ENCODE peak calls at places on chromosomes 7 and 10, in six cellular contexts. One of them, this sample, is unnamed.

GRCh38 chr10:117007080-117007479 is 2.1 kb upstream of the SHTN1 start:
- DNase-seq in ACHN: peak; percentile 69
- DNase-seq in A549: peak; percentile 61
- DNase-seq in ELR: peak; percentile 84
- DNase-seq in stimulated activated CD4-positive, alpha-beta T cell treated with anti-CD3 and anti-CD28 coated beads, Interleukin-2, amount 100 ng/mL, for 48 hours: no peak
- DNase-seq in foreskin fibroblast: peak; percentile 76
- DNase-seq in this sample: peak; percentile 51

GRCh38 chr7:70446448-70447143 is 685.3 kb upstream of the GALNT17 start:
- DNase-seq in ACHN: no peak
- DNase-seq in A549: no peak
- DNase-seq in ELR: no peak
- DNase-seq in stimulated activated CD4-positive, alpha-beta T cell treated with anti-CD3 and anti-CD28 coated beads, Interleukin-2, amount 100 ng/mL, for 48 hours: no peak
- DNase-seq in foreskin fibroblast: no peak
- DNase-seq in this sample: no peak

GRCh38 chr10:100341953-100342626 is 4.9 kb upstream of the SCD start:
- DNase-seq in ACHN: peak; percentile 71
- DNase-seq in A549: peak; percentile 82
- DNase-seq in ELR: peak; percentile 73
- DNase-seq in stimulated activated CD4-positive, alpha-beta T cell treated with anti-CD3 and anti-CD28 coated beads, Interleukin-2, amount 100 ng/mL, for 48 hours: peak; percentile 34
- DNase-seq in foreskin fibroblast: peak; percentile 76
- DNase-seq in this sample: peak; percentile 80

GRCh38 chr7:145169908-145170307 is 334.1 kb upstream of the TPK1 start:
- DNase-seq in ACHN: peak; percentile 29
- DNase-seq in A549: peak; percentile 1
- DNase-seq in ELR: no peak
- DNase-seq in stimulated activated CD4-positive, alpha-beta T cell treated with anti-CD3 and anti-CD28 coated beads, Interleukin-2, amount 100 ng/mL, for 48 hours: no peak
- DNase-seq in foreskin fibroblast: no peak
- DNase-seq in this sample: no peak

GRCh38 chr10:17599089-17599488 is 18.1 kb downstream of the HACD1 start:
- DNase-seq in ACHN: peak; percentile 28
- DNase-seq in A549: peak; percentile 40
- DNase-seq in ELR: peak; percentile 53
- DNase-seq in stimulated activated CD4-positive, alpha-beta T cell treated with anti-CD3 and anti-CD28 coated beads, Interleukin-2, amount 100 ng/mL, for 48 hours: no peak
- DNase-seq in foreskin fibroblast: peak; percentile 48
- DNase-seq in this sample: peak; percentile 74

GRCh38 chr7:74254858-74255379 is 720 bp upstream of the RFC2 start:
- DNase-seq in ACHN: no peak
- DNase-seq in A549: no peak
- DNase-seq in ELR: no peak
- DNase-seq in stimulated activated CD4-positive, alpha-beta T cell treated with anti-CD3 and anti-CD28 coated beads, Interleukin-2, amount 100 ng/mL, for 48 hours: no peak
- DNase-seq in foreskin fibroblast: no peak
- DNase-seq in this sample: peak; percentile 16

GRCh38 chr10:43953672-43954071 is 305.0 kb upstream of the ZNF32 start:
- DNase-seq in ACHN: no peak
- DNase-seq in A549: no peak
- DNase-seq in ELR: no peak
- DNase-seq in stimulated activated CD4-positive, alpha-beta T cell treated with anti-CD3 and anti-CD28 coated beads, Interleukin-2, amount 100 ng/mL, for 48 hours: no peak
- DNase-seq in foreskin fibroblast: no peak
- DNase-seq in this sample: no peak

GRCh38 chr7:75993689-75994387 is 557 bp downstream of the TMEM120A start:
- DNase-seq in ACHN: peak; percentile 71
- DNase-seq in A549: peak; percentile 56
- DNase-seq in ELR: peak; percentile 60
- DNase-seq in stimulated activated CD4-positive, alpha-beta T cell treated with anti-CD3 and anti-CD28 coated beads, Interleukin-2, amount 100 ng/mL, for 48 hours: no peak
- DNase-seq in foreskin fibroblast: peak; percentile 74
- DNase-seq in this sample: peak; percentile 63

GRCh38 chr7:14738086-14738485 is 164.5 kb downstream of the DGKB start:
- DNase-seq in ACHN: no peak
- DNase-seq in A549: no peak
- DNase-seq in ELR: no peak
- DNase-seq in stimulated activated CD4-positive, alpha-beta T cell treated with anti-CD3 and anti-CD28 coated beads, Interleukin-2, amount 100 ng/mL, for 48 hours: no peak
- DNase-seq in foreskin fibroblast: no peak
- DNase-seq in this sample: no peak

GRCh38 chr10:13158401-13158800 is 3.0 kb upstream of the MCM10 start:
- DNase-seq in ACHN: no peak
- DNase-seq in A549: no peak
- DNase-seq in ELR: no peak
- DNase-seq in stimulated activated CD4-positive, alpha-beta T cell treated with anti-CD3 and anti-CD28 coated beads, Interleukin-2, amount 100 ng/mL, for 48 hours: no peak
- DNase-seq in foreskin fibroblast: no peak
- DNase-seq in this sample: peak; percentile 22

GRCh38 chr7:125606661-125607060 is 677.0 kb upstream of the POT1 start:
- DNase-seq in ACHN: no peak
- DNase-seq in A549: no peak
- DNase-seq in ELR: no peak
- DNase-seq in stimulated activated CD4-positive, alpha-beta T cell treated with anti-CD3 and anti-CD28 coated beads, Interleukin-2, amount 100 ng/mL, for 48 hours: no peak
- DNase-seq in foreskin fibroblast: no peak
- DNase-seq in this sample: no peak

GRCh38 chr7:79504607-79505389 is 51.3 kb upstream of the MAGI2 start:
- DNase-seq in ACHN: peak; percentile 44
- DNase-seq in A549: peak; percentile 22
- DNase-seq in ELR: no peak
- DNase-seq in stimulated activated CD4-positive, alpha-beta T cell treated with anti-CD3 and anti-CD28 coated beads, Interleukin-2, amount 100 ng/mL, for 48 hours: no peak
- DNase-seq in foreskin fibroblast: peak; percentile 11
- DNase-seq in this sample: no peak

GRCh38 chr10:102804382-102804781 is 32.8 kb downstream of the CYP17A1 start:
- DNase-seq in ACHN: no peak
- DNase-seq in A549: no peak
- DNase-seq in ELR: no peak
- DNase-seq in stimulated activated CD4-positive, alpha-beta T cell treated with anti-CD3 and anti-CD28 coated beads, Interleukin-2, amount 100 ng/mL, for 48 hours: no peak
- DNase-seq in foreskin fibroblast: no peak
- DNase-seq in this sample: no peak

GRCh38 chr7:157271991-157272324 is 64.8 kb upstream of the DNAJB6 start:
- DNase-seq in ACHN: no peak
- DNase-seq in A549: peak; percentile 64
- DNase-seq in ELR: peak; percentile 76
- DNase-seq in stimulated activated CD4-positive, alpha-beta T cell treated with anti-CD3 and anti-CD28 coated beads, Interleukin-2, amount 100 ng/mL, for 48 hours: no peak
- DNase-seq in foreskin fibroblast: peak; percentile 98
- DNase-seq in this sample: peak; percentile 92

This sample was measured in dermis blood vessel endothelial cell.